ENCODE peak calls at places on chromosome 7, in six cellular contexts. E, B, N, D, T and Y are unnamed samples.

GRCh38 chr7:137040745-137041144 is 172.3 kb downstream of the CHRM2 start:
- DNase-seq in N (no peak), E (no peak), B (no peak), D (no peak), T (no peak), Y (no peak)

GRCh38 chr7:34759477-34760125 is 101.6 kb downstream of the NPSR1 start:
- DNase-seq in T (peak), N (no peak), D (peak), B (no peak), E (no peak), Y (no peak)

GRCh38 chr7:15315678-15316077 is 246.1 kb downstream of the AGMO start:
- DNase-seq in N (no peak), E (no peak), D (no peak), T (no peak), B (no peak), Y (no peak)

GRCh38 chr7:64888901-64889685 is 14.0 kb upstream of the ZNF273 start:
- DNase-seq in D (no peak), B (no peak), E (no peak), N (no peak), T (no peak), Y (peak)

GRCh38 chr7:98810166-98810802 is 59.5 kb downstream of the TMEM130 start:
- DNase-seq in B (no peak), E (no peak), T (no peak), N (no peak), D (no peak), Y (peak)

GRCh38 chr7:28360739-28361138 is 51.6 kb upstream of the CREB5 start:
- DNase-seq in E (no peak), N (no peak), D (no peak), B (no peak), T (peak), Y (no peak)

GRCh38 chr7:157495177-157495553 is 158.4 kb downstream of the DNAJB6 start:
- DNase-seq in B (no peak), D (no peak), E (no peak), T (peak), N (no peak), Y (no peak)

GRCh38 chr7:98085674-98086073 is 21.0 kb upstream of the LMTK2 start:
- DNase-seq in N (no peak), B (no peak), E (no peak), T (no peak), D (no peak), Y (no peak)

GRCh38 chr7:67618569-67619543 is 622.2 kb downstream of the TYW1 start:
- DNase-seq in B (no peak), N (peak), D (no peak), E (no peak), T (no peak), Y (peak)

GRCh38 chr7:26454180-26454579 is 162.5 kb downstream of the SNX10 start:
- DNase-seq in T (no peak), D (no peak), N (no peak), B (no peak), E (no peak), Y (no peak)

GRCh38 chr7:38335490-38336135 is 62.2 kb upstream of the TARP start:
- DNase-seq in N (peak), E (peak), T (peak), B (peak), D (peak), Y (peak)